ENCODE peak calls at places on chromosomes 1 and 21, in six cellular contexts. E is nephron progenitor cell; U is activated CD4-positive, alpha-beta memory T cell treated with anti-CD3 and anti-CD28 coated beads, Interleukin-2, amount 10 ng/mL, durations not matched to agents 7 days and 5 days; X is T-helper 2 cell; Q is BE2C; L is brain microvascular endothelial cell. C is an unnamed sample.

GRCh38 chr1:91556556-91556955 is 55.9 kb downstream of the CDC7 start:
- DNase-seq in E (no peak), U (peak), L (no peak), X (no peak), Q (no peak), C (no peak)

GRCh38 chr1:51336004-51336403 is 5.6 kb upstream of the TTC39A start:
- DNase-seq in E (no peak), Q (no peak), L (no peak), U (no peak), X (no peak), C (no peak)

GRCh38 chr1:48878191-48878940 is 101.7 kb upstream of the BEND5 start:
- DNase-seq in U (no peak), Q (peak), X (no peak), L (peak), E (no peak), C (no peak)

GRCh38 chr1:168734271-168734670 is 5.3 kb upstream of the DPT start:
- DNase-seq in L (no peak), Q (no peak), X (no peak), U (no peak), E (no peak), C (no peak)

GRCh38 chr1:47986741-47987140 is 10.4 kb downstream of the TRABD2B start:
- DNase-seq in X (no peak), Q (no peak), L (no peak), U (no peak), E (no peak), C (no peak)

GRCh38 chr1:108780937-108781574 is 34.6 kb downstream of the STXBP3 start:
- DNase-seq in Q (no peak), X (no peak), E (no peak), U (no peak), L (no peak), C (no peak)

GRCh38 chr1:25568834-25569598 is 25.6 kb downstream of the LDLRAP1 start:
- DNase-seq in U (no peak), E (no peak), L (peak), Q (peak), X (no peak), C (no peak)

GRCh38 chr1:227774051-227774720 is 39.0 kb downstream of the SNAP47 start:
- DNase-seq in E (no peak), L (no peak), U (peak), X (no peak), Q (no peak), C (no peak)

GRCh38 chr1:193614817-193615216 is 428.4 kb upstream of the B3GALT2 start:
- DNase-seq in E (no peak), X (no peak), L (peak), Q (no peak), U (no peak), C (no peak)

GRCh38 chr1:32817815-32818786 is 648 bp downstream of the S100PBP start:
- DNase-seq in U (peak), E (peak), X (no peak), L (no peak), Q (peak), C (no peak)

GRCh38 chr1:147669475-147670318 is 627 bp downstream of the ACP6 start:
- DNase-seq in Q (peak), E (peak), U (peak), L (peak), X (peak), C (peak)

GRCh38 chr1:155463865-155464264 is 98.7 kb downstream of the ASH1L start:
- DNase-seq in L (peak), X (no peak), E (no peak), U (no peak), Q (no peak), C (no peak)

GRCh38 chr21:45555557-45556301 is 13.5 kb upstream of the SLC19A1 start:
- DNase-seq in L (peak), Q (peak), E (peak), U (peak), X (no peak), C (peak)

GRCh38 chr1:184152502-184152901 is 101.0 kb downstream of the TSEN15 start:
- DNase-seq in L (no peak), X (no peak), Q (no peak), U (no peak), E (no peak), C (no peak)

GRCh38 chr1:159854101-159854692 is 8.3 kb downstream of the VSIG8 start:
- DNase-seq in L (peak), E (peak), Q (peak), X (no peak), U (no peak), C (no peak)

GRCh38 chr1:80217377-80217986 is 1211.0 kb upstream of the ADGRL4 start:
- DNase-seq in X (no peak), E (peak), U (no peak), L (peak), Q (peak), C (no peak)

GRCh38 chr1:110185181-110185580 is 24.9 kb upstream of the KCNC4 start:
- DNase-seq in X (no peak), L (no peak), Q (no peak), U (no peak), E (no peak), C (no peak)

GRCh38 chr1:205933672-205934618 is 9.3 kb downstream of the SLC26A9 start:
- DNase-seq in X (no peak), U (no peak), Q (no peak), L (peak), E (no peak), C (no peak)

GRCh38 chr1:111045033-111045722 is 81.5 kb upstream of the LRIF1 start:
- DNase-seq in X (no peak), E (no peak), U (no peak), L (no peak), Q (no peak), C (no peak)

GRCh38 chr1:89697397-89697796 is 64.5 kb downstream of the LRRC8C start:
- DNase-seq in L (no peak), X (no peak), E (no peak), Q (no peak), U (no peak), C (no peak)

GRCh38 chr1:156444407-156445001 is 56.1 kb downstream of the MEF2D start:
- DNase-seq in E (peak), U (peak), X (no peak), Q (peak), L (peak), C (no peak)

GRCh38 chr1:194755241-194755953 is 1569.0 kb upstream of the B3GALT2 start:
- DNase-seq in E (no peak), U (no peak), X (no peak), L (no peak), Q (peak), C (no peak)

GRCh38 chr1:168121314-168122029 is 15.3 kb downstream of the GPR161 start:
- DNase-seq in U (no peak), L (peak), X (no peak), E (no peak), Q (no peak), C (no peak)

GRCh38 chr1:15836772-15837669 is 10.5 kb upstream of the SPEN start:
- DNase-seq in L (no peak), E (no peak), U (peak), X (no peak), Q (no peak), C (peak)

GRCh38 chr1:67489643-67490042 is 59.4 kb upstream of the SERBP1 start:
- DNase-seq in L (no peak), E (no peak), X (no peak), Q (no peak), U (no peak), C (no peak)